ENCODE peak calls at places on chromosome 2, in four cellular contexts. O is IMR-90, J is HepG2, S is K562. H is an unnamed sample.
A peak's percentile ranks its signal among the peaks of the same experiment; 100 is the strongest.

GRCh38 chr2:137924019-137924418 is 40.3 kb upstream of the HNMT start:
- DNase-seq in O (no peak), J (no peak), S (no peak), H (no peak)

GRCh38 chr2:239431536-239431935 is 30.7 kb upstream of the HDAC4 start:
- DNase-seq in O (no peak), J (no peak), S (no peak), H (no peak)

GRCh38 chr2:144507441-144508161 is 12.3 kb downstream of the ZEB2 start:
- DNase-seq in O (no peak), J (no peak), S (no peak), H (no peak)

GRCh38 chr2:215607790-215608189 is 171.9 kb upstream of the FN1 start:
- DNase-seq in O (peak; percentile 50), J (no peak), S (no peak), H (no peak)

GRCh38 chr2:24543252-24543651 is 52.2 kb downstream of the NCOA1 start:
- DNase-seq in O (no peak), J (no peak), S (no peak), H (no peak)

GRCh38 chr2:134669731-134670669 is 48.8 kb downstream of the TMEM163 start:
- DNase-seq in O (no peak), J (no peak), S (no peak), H (no peak)

GRCh38 chr2:162245051-162245450 is 1.8 kb upstream of the FAP start:
- DNase-seq in O (no peak), J (no peak), S (no peak), H (no peak)

GRCh38 chr2:187658952-187659525 is 104.8 kb upstream of the TFPI start:
- DNase-seq in O (peak; percentile 45), J (peak; percentile 24), S (no peak), H (no peak)

GRCh38 chr2:172429351-172429968 is 2.1 kb downstream of the ITGA6 start:
- DNase-seq in O (peak; percentile 31), J (no peak), S (no peak), H (no peak)

GRCh38 chr2:119337749-119338148 is 28.9 kb downstream of the C2orf76 start:
- DNase-seq in O (no peak), J (no peak), S (no peak), H (no peak)

DNA sequence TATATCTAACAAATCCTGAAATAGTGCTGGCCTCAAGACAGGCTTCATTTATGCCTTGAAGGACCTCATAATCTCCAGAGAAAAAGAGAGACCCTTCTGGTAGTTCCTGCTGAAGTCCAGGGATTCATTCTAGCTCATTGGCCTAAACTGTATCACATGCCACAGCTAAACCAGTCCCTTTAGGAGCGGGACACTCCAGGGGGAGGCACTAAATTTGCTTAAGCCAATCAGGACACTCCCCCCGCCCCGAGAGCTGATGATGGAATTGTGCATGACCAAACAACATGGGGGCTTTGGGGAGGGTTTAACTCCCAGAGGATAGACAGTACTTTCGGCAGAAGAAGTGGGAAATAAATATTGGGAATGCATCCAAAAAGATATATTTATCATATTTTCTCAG is 36.4 kb upstream of the CXCR4 start:
- DNase-seq in O (no peak), J (no peak), S (no peak), H (no peak)
- TF ChIP-seq BHLHE40 in O (no peak), J (no peak), S (no peak), H (no peak)

GRCh38 chr2:180412224-180412623 is 405.1 kb upstream of the CWC22 start:
- DNase-seq in O (no peak), J (no peak), S (no peak), H (no peak)
- TF ChIP-seq MXI1 in O (no peak), J (no peak), S (no peak), H (no peak)

DNA sequence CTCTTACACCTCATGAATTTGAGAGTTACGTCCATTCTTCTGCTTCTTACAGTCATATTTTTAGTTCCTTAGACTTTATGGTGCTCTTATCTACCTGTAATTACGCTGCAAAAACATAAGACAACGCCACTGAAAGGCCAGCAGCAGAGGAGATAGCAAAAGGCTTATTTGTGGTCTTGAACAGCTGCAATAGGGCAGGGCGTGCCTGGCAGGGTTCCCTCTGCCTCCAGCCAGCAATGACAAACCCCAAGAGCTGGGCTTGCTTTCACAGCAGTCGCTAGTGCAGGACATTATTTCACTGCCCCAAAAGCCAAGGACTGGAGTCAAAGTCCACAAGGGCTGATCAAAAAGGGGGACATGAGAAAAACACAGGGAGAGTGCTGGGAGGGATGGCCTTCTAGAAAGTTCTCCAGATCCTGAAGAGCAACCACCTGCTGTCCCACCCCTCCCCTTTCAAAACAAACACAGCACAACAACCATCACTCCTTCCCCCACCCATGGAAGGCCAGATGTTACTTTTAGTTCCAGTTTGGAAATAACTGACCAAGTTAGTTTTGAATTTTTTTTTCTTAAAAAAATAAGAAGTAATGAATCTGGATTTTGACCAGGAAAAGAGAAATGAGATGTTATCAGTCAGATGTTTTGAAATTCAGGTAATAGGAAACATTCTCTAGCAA is 127.8 kb downstream of the RBMS1 start:
- DNase-seq in O (no peak), J (no peak), S (no peak), H (no peak)
- TF ChIP-seq BHLHE40 in O (no peak), J (no peak), S (no peak), H (no peak)

GRCh38 chr2:201151127-201152074 is 31.5 kb upstream of the CASP10 start:
- DNase-seq in O (peak; percentile 93), J (peak; percentile 39), S (no peak), H (no peak)

GRCh38 chr2:201150454-201151020 is 32.4 kb upstream of the CASP10 start:
- DNase-seq in O (no peak), J (no peak), S (no peak), H (no peak)

GRCh38 chr2:201154615-201155014 is 28.3 kb upstream of the CASP10 start:
- DNase-seq in O (no peak), J (no peak), S (no peak), H (no peak)

GRCh38 chr2:201152517-201152916 is 30.4 kb upstream of the CASP10 start:
- DNase-seq in O (no peak), J (no peak), S (no peak), H (no peak)

DNA sequence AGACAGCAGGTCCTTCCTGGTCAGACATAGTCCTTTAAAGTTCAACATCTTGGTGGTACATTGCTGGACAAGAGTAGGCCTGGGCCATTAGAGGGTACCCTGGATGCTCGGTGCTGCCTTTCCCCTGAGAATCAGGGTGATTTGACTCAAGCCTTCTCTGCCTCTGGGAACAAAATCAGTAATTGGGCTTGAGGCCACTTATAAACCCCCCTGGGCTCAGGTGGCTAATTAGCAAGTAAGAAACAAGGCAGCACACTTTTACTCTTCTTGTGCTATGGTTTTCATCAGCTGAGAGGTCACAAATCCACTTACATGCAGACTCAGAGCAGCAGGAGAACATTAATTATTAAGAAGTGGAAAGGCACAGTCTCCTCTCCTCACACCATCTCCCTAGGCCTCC is 29.9 kb upstream of the CASP10 start:
- DNase-seq in O (no peak), J (no peak), S (no peak), H (no peak)
- TF ChIP-seq MXI1 in O (no peak), J (no peak), S (no peak), H (no peak)

DNA sequence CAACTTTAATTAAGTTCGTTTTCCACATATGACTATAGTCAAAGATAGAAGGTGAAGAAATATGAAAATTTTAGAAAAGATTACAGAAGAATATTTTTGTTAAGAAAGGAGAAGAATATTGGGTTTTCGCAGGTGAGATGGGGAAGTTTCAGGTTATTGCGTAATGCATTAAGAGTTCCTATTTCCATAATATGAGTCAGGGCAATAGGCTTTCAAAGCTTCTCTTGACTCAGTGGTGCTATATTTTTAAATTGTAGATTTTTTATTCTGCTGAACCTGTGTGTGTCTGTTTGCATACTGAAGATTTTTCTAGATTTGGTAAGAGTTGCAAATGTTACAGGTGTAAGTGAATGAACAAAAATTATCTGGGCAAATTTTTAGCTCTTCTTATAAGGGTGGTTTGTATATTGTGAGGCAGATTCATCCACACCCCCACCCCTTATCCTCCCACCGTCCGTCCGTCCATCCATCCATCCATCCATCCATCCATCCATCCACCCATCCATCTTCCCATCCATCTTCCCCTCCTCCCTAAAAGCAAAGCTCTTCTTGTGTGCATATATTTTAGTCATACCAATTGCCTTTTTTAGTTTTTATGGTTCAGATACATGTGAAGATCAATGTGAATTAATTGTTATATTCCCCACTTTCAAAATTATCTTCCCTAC is 69.6 kb downstream of the MYO1B start:
- DNase-seq in O (no peak), J (no peak), S (no peak), H (no peak)
- TF ChIP-seq BHLHE40 in O (no peak), J (no peak), S (no peak), H (no peak)

DNA sequence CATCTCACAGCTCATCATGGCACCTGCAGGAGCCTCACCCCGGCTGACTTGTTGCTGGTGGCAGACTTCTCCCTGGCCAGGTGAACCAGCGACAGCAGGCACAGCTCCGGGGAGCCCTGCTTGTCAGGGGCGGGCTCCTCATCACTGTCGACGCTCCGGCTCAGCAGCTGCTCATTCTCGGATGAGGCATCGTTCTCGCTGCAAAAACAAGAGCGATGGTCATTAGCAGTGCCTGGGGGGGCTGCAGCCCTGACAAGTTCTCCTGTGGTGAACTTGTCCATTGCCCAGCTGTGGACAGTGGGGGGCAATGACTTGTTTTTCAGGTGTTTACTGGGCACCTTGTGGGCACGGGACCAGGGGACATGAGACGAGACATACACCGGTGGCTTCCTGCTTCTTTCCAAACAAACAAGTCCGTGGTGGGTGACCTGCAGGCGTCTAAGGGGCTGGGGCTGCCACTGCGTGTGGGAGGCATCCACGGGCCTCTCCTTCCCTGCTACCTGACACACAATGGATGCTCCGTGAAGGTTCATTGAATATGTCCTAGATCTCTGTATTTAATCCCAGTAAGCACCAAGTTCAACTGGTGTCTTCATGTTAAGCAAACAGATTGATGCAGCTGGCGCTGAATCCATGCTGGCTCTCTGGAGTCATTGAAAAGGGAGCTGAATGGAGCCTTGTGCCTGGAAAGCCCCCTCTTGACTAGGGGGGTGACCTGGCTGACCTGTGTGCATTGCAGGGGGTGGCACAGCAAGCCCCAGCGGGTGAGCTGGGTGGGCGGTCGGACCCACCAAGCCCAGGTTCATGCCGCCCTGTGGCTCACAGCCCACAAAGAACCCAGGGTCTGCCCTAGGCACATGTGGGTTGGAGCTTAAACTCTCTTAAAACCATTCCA is 81.0 kb downstream of the EDAR start:
- DNase-seq in O (no peak), J (no peak), S (no peak), H (no peak)
- TF ChIP-seq MXI1 in O (no peak), J (no peak), S (no peak), H (no peak)

H was measured in GM12878.